ENCODE peak calls at places on chromosomes 16 and 17, in four cellular contexts. D, F, H and Z are unnamed samples.

GRCh38 chr17:83007504-83008475 is 71.6 kb upstream of the METRNL start:
- DNase-seq in D (no peak), F (no peak), H (no peak), Z (no peak)

GRCh38 chr16:67013238-67013822 is 15.6 kb upstream of the CBFB start:
- DNase-seq in D (no peak), F (no peak), H (no peak), Z (no peak)

GRCh38 chr16:21075252-21075651 is 75.4 kb downstream of the DNAH3 start:
- DNase-seq in D (no peak), F (no peak), H (no peak), Z (no peak)

GRCh38 chr17:11705111-11705510 is 106.8 kb downstream of the DNAH9 start:
- DNase-seq in D (no peak), F (no peak), H (no peak), Z (no peak)

GRCh38 chr17:3594056-3594810 is 15.0 kb downstream of the TRPV1 start:
- DNase-seq in D (no peak), F (no peak), H (no peak), Z (no peak)

GRCh38 chr17:80105762-80106161 is 4.4 kb downstream of the GAA start:
- DNase-seq in D (no peak), F (no peak), H (no peak), Z (no peak)

GRCh38 chr17:36198831-36199465 is 2.4 kb upstream of the CCL3L1 start:
- DNase-seq in D (no peak), F (peak), H (no peak), Z (peak)

GRCh38 chr16:79045191-79045590 is 555.3 kb downstream of the MAF start:
- DNase-seq in D (no peak), F (no peak), H (no peak), Z (no peak)

GRCh38 chr16:78129349-78129748 is 29.9 kb downstream of the WWOX start:
- DNase-seq in D (no peak), F (no peak), H (no peak), Z (no peak)

GRCh38 chr16:685967-686366 is 1.8 kb upstream of the JMJD8 start:
- DNase-seq in D (no peak), F (no peak), H (no peak), Z (no peak)

GRCh38 chr16:1631931-1632637 is 19.9 kb downstream of the CRAMP1 start:
- DNase-seq in D (no peak), F (no peak), H (no peak), Z (no peak)

GRCh38 chr17:21296097-21297025 is 11.8 kb downstream of the MAP2K3 start:
- DNase-seq in D (no peak), F (no peak), H (no peak), Z (peak)

GRCh38 chr17:38797091-38797490 is 2.3 kb downstream of the PIP4K2B start:
- DNase-seq in D (no peak), F (no peak), H (no peak), Z (no peak)

GRCh38 chr16:52526429-52526828 is 20.5 kb downstream of the TOX3 start:
- DNase-seq in D (no peak), F (no peak), H (no peak), Z (no peak)

GRCh38 chr16:49773534-49774486 is 82.1 kb downstream of the ZNF423 start:
- DNase-seq in D (no peak), F (no peak), H (no peak), Z (no peak)

GRCh38 chr16:72474511-72475123 is 302.7 kb upstream of the PMFBP1 start:
- DNase-seq in D (no peak), F (no peak), H (no peak), Z (no peak)

GRCh38 chr17:75295220-75296158 is 6.3 kb upstream of the SLC25A19 start:
- DNase-seq in D (no peak), F (no peak), H (no peak), Z (no peak)

GRCh38 chr16:15607700-15608396 is 35.1 kb downstream of the MARF1 start:
- DNase-seq in D (no peak), F (no peak), H (no peak), Z (no peak)

GRCh38 chr17:83076930-83077329 is 2.5 kb upstream of the METRNL start:
- DNase-seq in D (no peak), F (no peak), H (no peak), Z (no peak)

GRCh38 chr17:13016881-13017622 is 775 bp downstream of the ELAC2 start:
- DNase-seq in D (no peak), F (no peak), H (no peak), Z (no peak)

GRCh38 chr16:31149894-31150890 is at the start of gene PRSS36:
- DNase-seq in D (no peak), F (no peak), H (no peak), Z (no peak)

GRCh38 chr16:69833357-69833781 is 71.2 kb downstream of the WWP2 start:
- DNase-seq in D (no peak), F (no peak), H (no peak), Z (no peak)

GRCh38 chr17:27538156-27538955 is 82.1 kb downstream of the KSR1 start:
- DNase-seq in D (no peak), F (no peak), H (no peak), Z (no peak)

GRCh38 chr16:2296662-2297505 is 29.0 kb upstream of the RNPS1 start:
- DNase-seq in D (no peak), F (peak), H (no peak), Z (no peak)

GRCh38 chr16:74449470-74449869 is 28.2 kb upstream of the CLEC18B start:
- DNase-seq in D (no peak), F (no peak), H (no peak), Z (no peak)

GRCh38 chr17:44901323-44901965 is 2.2 kb upstream of the EFTUD2 start:
- DNase-seq in D (no peak), F (no peak), H (no peak), Z (no peak)

GRCh38 chr17:50565559-50566350 is 5.2 kb downstream of the CACNA1G start:
- DNase-seq in D (no peak), F (peak), H (peak), Z (no peak)

GRCh38 chr16:86585821-86586611 is 7.7 kb downstream of the FOXL1 start:
- DNase-seq in D (no peak), F (no peak), H (no peak), Z (no peak)

GRCh38 chr16:50269061-50269705 is 2.8 kb downstream of the ADCY7 start:
- DNase-seq in D (no peak), F (no peak), H (no peak), Z (no peak)

GRCh38 chr16:4489030-4489429 is 12.8 kb downstream of the HMOX2 start:
- DNase-seq in D (no peak), F (no peak), H (no peak), Z (no peak)

GRCh38 chr17:43570518-43570928 is 24.4 kb upstream of the ETV4 start:
- DNase-seq in D (no peak), F (no peak), H (no peak), Z (no peak)

GRCh38 chr17:39683295-39683939 is 4.4 kb downstream of the PGAP3 start:
- DNase-seq in D (no peak), F (no peak), H (no peak), Z (no peak)